ENCODE peak calls at places on chromosomes 12 and 14, in five cellular contexts. One of them, this sample, is unnamed.

GRCh38 chr12:130433834-130434233 is 96.1 kb downstream of the PIWIL1 start:
- DNase-seq in heart right ventricle: no peak
- DNase-seq in tibial artery: no peak
- DNase-seq in astrocyte: no peak
- DNase-seq in astrocyte of the cerebellum: no peak
- DNase-seq in this sample: no peak

GRCh38 chr12:46185686-46186085 is 83.2 kb downstream of the SLC38A1 start:
- DNase-seq in astrocyte of the cerebellum: no peak
- DNase-seq in tibial artery: no peak
- DNase-seq in heart right ventricle: no peak
- DNase-seq in astrocyte: no peak
- DNase-seq in this sample: no peak

GRCh38 chr12:107992870-107993451 is 136.1 kb upstream of the WSCD2 start:
- DNase-seq in astrocyte: peak; percentile 5
- DNase-seq in tibial artery: no peak
- DNase-seq in astrocyte of the cerebellum: no peak
- DNase-seq in heart right ventricle: no peak
- DNase-seq in this sample: no peak

GRCh38 chr12:112236786-112237185 is 111.4 kb downstream of the TRAFD1 start:
- DNase-seq in astrocyte: no peak
- DNase-seq in tibial artery: no peak
- DNase-seq in heart right ventricle: no peak
- DNase-seq in astrocyte of the cerebellum: no peak
- DNase-seq in this sample: no peak

GRCh38 chr14:74571901-74572828 is 39.9 kb downstream of the LTBP2 start:
- DNase-seq in tibial artery: peak; percentile 54
- DNase-seq in astrocyte: peak; percentile 100
- DNase-seq in astrocyte of the cerebellum: peak; percentile 95
- DNase-seq in heart right ventricle: no peak
- DNase-seq in this sample: peak; percentile 100

GRCh38 chr12:54010972-54011664 is 2.3 kb downstream of the HOXC8 start:
- DNase-seq in astrocyte of the cerebellum: no peak
- DNase-seq in heart right ventricle: no peak
- DNase-seq in astrocyte: no peak
- DNase-seq in tibial artery: no peak
- DNase-seq in this sample: no peak

GRCh38 chr12:89384050-89384749 is 31.9 kb upstream of the DUSP6 start:
- DNase-seq in tibial artery: peak; percentile 50
- DNase-seq in heart right ventricle: peak; percentile 28
- DNase-seq in astrocyte of the cerebellum: peak; percentile 74
- DNase-seq in astrocyte: peak; percentile 85
- DNase-seq in this sample: peak; percentile 96

GRCh38 chr14:88551094-88551870 is 3.5 kb downstream of the PTPN21 start:
- DNase-seq in heart right ventricle: peak; percentile 81
- DNase-seq in astrocyte of the cerebellum: peak; percentile 60
- DNase-seq in tibial artery: peak; percentile 82
- DNase-seq in astrocyte: peak; percentile 72
- DNase-seq in this sample: peak; percentile 55

GRCh38 chr12:60539592-60539991 is 943.8 kb downstream of the SLC16A7 start:
- DNase-seq in tibial artery: no peak
- DNase-seq in astrocyte: no peak
- DNase-seq in astrocyte of the cerebellum: no peak
- DNase-seq in heart right ventricle: no peak
- DNase-seq in this sample: no peak

GRCh38 chr12:47877081-47877480 is 27.7 kb downstream of the VDR start:
- DNase-seq in heart right ventricle: no peak
- DNase-seq in tibial artery: no peak
- DNase-seq in astrocyte of the cerebellum: no peak
- DNase-seq in astrocyte: no peak
- DNase-seq in this sample: no peak

GRCh38 chr12:79301181-79301580 is 389.6 kb downstream of the PAWR start:
- DNase-seq in astrocyte: no peak
- DNase-seq in astrocyte of the cerebellum: no peak
- DNase-seq in heart right ventricle: no peak
- DNase-seq in tibial artery: no peak
- DNase-seq in this sample: no peak

GRCh38 chr12:31388713-31389112 is 62.8 kb upstream of the SINHCAF start:
- DNase-seq in tibial artery: no peak
- DNase-seq in heart right ventricle: no peak
- DNase-seq in astrocyte of the cerebellum: no peak
- DNase-seq in astrocyte: no peak
- DNase-seq in this sample: no peak

DNA sequence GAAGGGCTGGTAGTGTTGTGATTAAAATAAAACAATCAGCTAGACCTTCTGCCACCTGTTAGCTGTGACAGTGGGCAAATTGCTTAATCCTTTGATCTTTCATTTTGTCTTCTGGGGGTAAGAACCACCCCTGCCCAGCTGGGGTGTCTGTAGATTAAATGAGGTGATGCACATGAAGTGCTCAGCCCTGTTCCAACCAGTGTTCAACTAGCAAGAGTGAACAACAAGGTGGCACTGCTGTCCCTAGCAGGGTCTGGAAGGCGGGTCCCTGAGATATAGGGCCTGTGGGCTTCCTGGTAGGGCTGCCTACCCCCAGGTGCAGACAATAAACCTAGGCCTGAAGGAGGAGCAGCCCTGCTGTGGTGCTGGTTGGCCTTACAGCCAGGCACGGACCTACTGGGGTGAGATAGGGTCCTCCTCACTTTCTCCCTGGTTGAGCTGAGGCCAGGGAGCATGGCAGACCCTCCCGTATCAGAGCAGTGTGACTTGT is 60.6 kb downstream of the ARL6IP4 start:
- DNase-seq in heart right ventricle: no peak
- DNase-seq in astrocyte of the cerebellum: no peak
- DNase-seq in tibial artery: no peak
- DNase-seq in astrocyte: no peak
- DNase-seq in this sample: no peak
- TF ChIP-seq CTCF in heart right ventricle: no peak
- TF ChIP-seq CTCF in astrocyte of the cerebellum: no peak
- TF ChIP-seq CTCF in tibial artery: no peak
- TF ChIP-seq CTCF in astrocyte: no peak
- TF ChIP-seq CTCF in this sample: no peak

DNA sequence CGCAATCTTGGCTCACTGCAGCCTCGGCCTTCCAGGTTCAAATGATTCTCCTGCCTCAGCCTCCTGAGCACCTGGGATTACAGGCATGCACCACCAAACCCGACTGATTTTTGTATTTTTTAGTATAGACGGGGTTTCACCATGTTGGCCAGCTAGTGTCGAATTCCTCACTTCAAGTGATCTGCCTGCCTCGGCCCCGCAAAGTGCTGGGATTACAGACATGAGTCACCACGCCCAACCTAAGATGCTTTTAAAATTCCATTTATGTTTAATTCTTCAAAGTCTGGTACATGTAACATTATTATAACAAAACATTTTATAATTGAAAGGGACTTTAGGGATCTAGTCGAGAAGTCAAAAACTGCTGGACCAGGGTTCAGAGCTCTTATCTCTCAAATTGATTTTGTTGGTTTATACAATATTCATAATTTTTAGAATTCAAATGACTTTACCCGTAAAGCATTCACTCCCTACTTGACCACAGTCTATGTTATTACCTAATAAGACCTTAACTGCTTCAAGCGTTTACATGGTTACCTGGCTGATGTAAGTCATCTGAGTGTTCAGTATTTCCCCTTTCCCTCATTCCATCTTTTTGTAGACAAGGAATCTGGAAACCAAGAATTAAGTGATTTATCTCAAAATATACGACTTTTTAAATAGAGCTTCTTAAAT is 28.2 kb downstream of the RAP1B start:
- DNase-seq in heart right ventricle: no peak
- DNase-seq in tibial artery: no peak
- DNase-seq in astrocyte of the cerebellum: no peak
- DNase-seq in astrocyte: peak; percentile 59
- DNase-seq in this sample: no peak
- H3K4me3 ChIP-seq in heart right ventricle: no peak overlapping the region
- H3K4me3 ChIP-seq in tibial artery: no peak overlapping the region
- H3K4me3 ChIP-seq in astrocyte of the cerebellum: no peak overlapping the region
- H3K4me3 ChIP-seq in astrocyte: no peak overlapping the region
- H3K4me3 ChIP-seq in this sample: no peak overlapping the region

DNA sequence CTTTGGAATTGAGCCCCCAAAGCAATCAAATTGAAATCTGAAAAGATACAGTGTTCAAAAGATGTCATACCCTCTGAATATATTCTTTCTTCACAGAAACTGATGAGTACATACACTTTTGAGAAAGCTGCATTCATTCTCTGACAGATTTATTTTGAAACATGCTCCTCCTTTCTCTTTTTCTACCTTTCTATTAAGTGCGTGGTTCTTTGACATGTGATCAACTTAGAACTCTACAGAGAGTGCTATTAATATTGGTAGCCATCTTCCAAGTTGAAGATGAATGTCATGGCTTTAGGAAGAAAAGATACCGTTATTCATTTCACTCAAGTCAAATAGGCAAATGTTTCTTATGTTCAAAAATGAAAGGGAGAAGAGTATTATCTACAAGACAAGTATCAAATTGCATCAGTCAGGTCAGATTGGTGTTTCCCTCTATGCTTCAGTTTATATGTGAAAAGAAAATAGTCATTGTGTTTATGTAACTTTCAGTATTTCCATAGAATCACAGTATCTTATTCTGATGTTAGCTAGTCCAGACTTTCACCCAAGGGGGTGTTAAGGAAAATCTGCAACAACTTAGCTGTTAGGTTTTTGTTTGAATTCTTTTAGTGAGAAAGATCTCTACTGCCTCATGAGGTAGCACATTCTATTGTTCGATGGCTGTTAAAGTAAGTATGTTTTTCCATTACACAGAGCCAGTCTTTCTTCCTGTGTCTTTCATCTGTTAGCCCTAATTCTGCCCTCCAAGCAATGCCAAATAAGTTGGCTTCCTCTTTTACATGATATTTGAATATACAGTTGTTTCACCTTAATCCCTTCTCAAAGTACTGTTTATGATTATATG is 55.4 kb upstream of the GARIN2 start:
- DNase-seq in astrocyte: no peak
- DNase-seq in tibial artery: no peak
- DNase-seq in heart right ventricle: no peak
- DNase-seq in astrocyte of the cerebellum: no peak
- DNase-seq in this sample: no peak
- TF ChIP-seq CTCF in astrocyte: no peak
- TF ChIP-seq CTCF in tibial artery: no peak
- TF ChIP-seq CTCF in heart right ventricle: no peak
- TF ChIP-seq CTCF in astrocyte of the cerebellum: no peak
- TF ChIP-seq CTCF in this sample: peak; percentile 2

DNA sequence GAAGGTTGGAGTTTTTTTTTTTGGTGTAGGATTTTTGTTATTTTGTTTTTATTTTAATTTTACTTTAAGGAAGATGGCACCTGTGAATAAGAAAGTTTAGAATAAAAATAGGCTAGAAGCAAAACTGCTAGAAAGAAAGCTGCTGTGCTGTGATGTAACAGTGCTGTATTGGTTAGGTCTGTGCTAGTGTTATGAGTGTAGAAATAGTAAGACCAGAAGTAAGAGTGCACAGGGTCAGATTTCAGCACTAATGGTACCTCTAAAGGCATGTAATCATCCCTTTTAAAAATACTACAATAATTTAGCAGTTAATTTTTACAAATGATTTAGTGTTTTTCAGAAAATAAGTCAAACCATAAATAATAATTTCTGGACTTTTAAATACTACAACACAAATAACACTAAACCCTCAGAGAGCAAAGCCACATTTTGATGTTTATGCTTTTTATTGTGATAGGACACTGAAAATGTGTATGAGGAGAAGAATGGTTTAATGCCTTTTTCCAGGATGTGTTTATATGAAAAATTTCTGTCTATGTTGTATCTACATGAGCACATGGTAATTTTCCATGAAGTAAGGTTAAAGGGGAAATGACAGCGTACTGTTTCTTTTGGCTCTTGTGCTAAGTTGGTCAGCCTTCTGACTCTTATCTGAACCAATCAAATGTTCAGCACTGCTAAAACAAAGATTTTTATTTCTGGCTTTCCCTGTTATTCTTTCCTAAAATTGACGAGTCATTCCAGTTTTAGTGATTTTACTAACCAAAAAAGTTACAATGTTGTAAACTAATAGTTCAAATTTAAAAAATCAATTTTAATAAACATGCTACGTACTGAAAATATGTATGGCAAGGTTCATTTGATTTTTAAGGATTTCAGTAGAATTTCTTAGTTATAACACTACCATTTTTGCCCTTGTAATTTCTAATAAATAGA is 96.1 kb downstream of the PPHLN1 start:
- DNase-seq in astrocyte of the cerebellum: peak; percentile 15
- DNase-seq in tibial artery: no peak
- DNase-seq in astrocyte: peak; percentile 74
- DNase-seq in heart right ventricle: no peak
- DNase-seq in this sample: peak; percentile 23
- H3K4me3 ChIP-seq in astrocyte of the cerebellum: no peak overlapping the region
- H3K4me3 ChIP-seq in tibial artery: no peak overlapping the region
- H3K4me3 ChIP-seq in astrocyte: no peak overlapping the region
- H3K4me3 ChIP-seq in heart right ventricle: no peak overlapping the region
- H3K4me3 ChIP-seq in this sample: no peak overlapping the region